ENCODE peak calls at places on chromosomes 11 and 22, in five cellular contexts. N is dorsolateral prefrontal cortex; G is activated CD4-positive, alpha-beta T cell treated with anti-CD3 and anti-CD28 coated beads, Interleukin-2, amount 50 U/mL, for 48 hours; D is putamen; L is heart right ventricle. E is an unnamed sample.

GRCh38 chr22:46373838-46374662 is 38.5 kb downstream of the TRMU start:
- DNase-seq in G (no peak), D (no peak), L (peak), N (no peak), E (no peak)

GRCh38 chr11:11806586-11806985 is 35.2 kb upstream of the USP47 start:
- DNase-seq in G (no peak), D (peak), N (no peak), L (no peak), E (no peak)

GRCh38 chr11:28815110-28815509 is 706.9 kb downstream of the METTL15 start:
- DNase-seq in G (no peak), L (no peak), N (no peak), D (no peak), E (no peak)

GRCh38 chr22:47282851-47283250 is 520.4 kb downstream of the TBC1D22A start:
- DNase-seq in N (no peak), D (no peak), L (no peak), G (no peak), E (no peak)

GRCh38 chr11:75733346-75734107 is 15.9 kb downstream of the MOGAT2 start:
- DNase-seq in D (no peak), N (no peak), L (no peak), G (peak), E (no peak)

GRCh38 chr11:110379261-110379660 is 50.5 kb upstream of the FDX1 start:
- DNase-seq in L (no peak), G (no peak), D (no peak), N (no peak), E (no peak)

GRCh38 chr11:134233729-134234179 is 9.3 kb downstream of the VPS26B start:
- DNase-seq in L (no peak), D (no peak), N (no peak), G (no peak), E (no peak)

GRCh38 chr11:119371778-119372182 is 9.7 kb downstream of the USP2 start:
- DNase-seq in G (no peak), L (no peak), N (no peak), D (peak), E (no peak)